ENCODE peak calls at places on chromosome 18, in five cellular contexts. H, V, O, Q and C are unnamed samples. For H3K4me1, the result is how much of the 10 kb centered on the place peaks cover.

GRCh38 chr18:45498270-45498625 is 117.0 kb upstream of the SLC14A2 start:
- DNase-seq in Q (no peak), H (no peak), V (no peak), O (no peak), C (no peak)

GRCh38 chr18:11676386-11676785 is 12.7 kb upstream of the GNAL start:
- DNase-seq in V (no peak), Q (no peak), O (no peak), H (no peak), C (no peak)

GRCh38 chr18:65968605-65969004 is 217.8 kb downstream of the CDH7 start:
- DNase-seq in Q (no peak), O (peak), H (no peak), V (no peak), C (no peak)

GRCh38 chr18:22110482-22110924 is 58.9 kb upstream of the GATA6 start:
- DNase-seq in O (peak), Q (peak), H (no peak), V (peak), C (no peak)

GRCh38 chr18:26803643-26804042 is 61.9 kb downstream of the AQP4 start:
- DNase-seq in V (no peak), H (no peak), O (no peak), Q (no peak), C (no peak)

GRCh38 chr18:70172225-70172624 is 33.3 kb downstream of the RTTN start:
- DNase-seq in H (no peak), Q (no peak), O (peak), V (no peak), C (no peak)

GRCh38 chr18:36960038-36960437 is 131.1 kb downstream of the KIAA1328 start:
- DNase-seq in V (no peak), H (no peak), Q (no peak), O (no peak), C (no peak)

GRCh38 chr18:55466789-55467188 is 121.2 kb downstream of the TCF4 start:
- DNase-seq in V (no peak), Q (no peak), H (no peak), O (no peak), C (no peak)

GRCh38 chr18:10142496-10143160 is 228.8 kb downstream of the VAPA start:
- DNase-seq in V (no peak), Q (no peak), H (no peak), O (peak), C (no peak)

GRCh38 chr18:21830533-21830932 is 89.9 kb downstream of the MIB1 start:
- DNase-seq in H (no peak), V (no peak), Q (no peak), O (no peak), C (no peak)

GRCh38 chr18:57921708-57922107 is 118.6 kb upstream of the ATP8B1 start:
- DNase-seq in Q (no peak), H (no peak), O (no peak), V (no peak), C (no peak)

GRCh38 chr18:8972116-8972515 is 130.4 kb upstream of the NDUFV2 start:
- DNase-seq in V (no peak), H (no peak), O (no peak), Q (no peak), C (no peak)

GRCh38 chr18:55351980-55352714 is 235.8 kb downstream of the TCF4 start:
- DNase-seq in H (no peak), O (no peak), Q (no peak), V (no peak), C (no peak)

GRCh38 chr18:36559458-36559857 is 261.9 kb downstream of the FHOD3 start:
- DNase-seq in O (no peak), V (no peak), Q (no peak), H (no peak), C (no peak)

GRCh38 chr18:35186491-35187034 is 54.3 kb upstream of the ZNF397 start:
- DNase-seq in Q (no peak), O (no peak), V (no peak), H (no peak), C (no peak)

GRCh38 chr18:34457761-34458160 is 233.0 kb upstream of the NOL4 start:
- DNase-seq in H (no peak), Q (no peak), V (no peak), O (no peak), C (no peak)

GRCh38 chr18:57527479-57528237 is 58.8 kb downstream of the FECH start:
- DNase-seq in H (no peak), Q (no peak), O (no peak), V (no peak), C (no peak)

GRCh38 chr18:76064998-76065397 is 430.0 kb downstream of the ZNF516 start:
- DNase-seq in H (no peak), O (no peak), Q (no peak), V (no peak), C (no peak)

GRCh38 chr18:11096411-11096810 is 53.0 kb downstream of the PIEZO2 start:
- DNase-seq in H (no peak), O (no peak), Q (no peak), V (no peak), C (no peak)

GRCh38 chr18:50559750-50560680 is at the start of gene MAPK4:
- DNase-seq in V (peak), Q (peak), H (no peak), O (no peak), C (peak)

GRCh38 chr18:56200381-56200831 is 438.0 kb downstream of the TXNL1 start:
- DNase-seq in H (no peak), Q (no peak), V (no peak), O (peak), C (no peak)

GRCh38 chr18:55739488-55739887 is 151.5 kb upstream of the TCF4 start:
- DNase-seq in O (no peak), Q (no peak), V (no peak), H (no peak), C (no peak)

GRCh38 chr18:11387880-11388279 is 221.5 kb upstream of the SLC35G4 start:
- DNase-seq in O (peak), Q (no peak), H (no peak), V (peak), C (no peak)

GRCh38 chr18:58178476-58178875 is 134.4 kb downstream of the NEDD4L start:
- DNase-seq in Q (no peak), H (no peak), V (no peak), O (peak), C (no peak)

GRCh38 chr18:35635171-35635570 is 53.6 kb downstream of the GALNT1 start:
- DNase-seq in H (no peak), Q (no peak), V (no peak), O (no peak), C (no peak)

GRCh38 chr18:71045331-71046065 is 756.7 kb downstream of the SOCS6 start:
- DNase-seq in H (no peak), O (no peak), V (no peak), Q (no peak), C (no peak)

GRCh38 chr18:79167526-79168190 is 98.5 kb downstream of the ATP9B start:
- DNase-seq in H (no peak), V (no peak), Q (no peak), O (no peak), C (no peak)

GRCh38 chr18:68316636-68317035 is 398.3 kb downstream of the TMX3 start:
- DNase-seq in O (no peak), V (no peak), H (no peak), Q (no peak), C (no peak)

GRCh38 chr18:22282311-22283235 is 113.2 kb downstream of the GATA6 start:
- DNase-seq in V (no peak), H (no peak), Q (peak), O (peak), C (no peak)

GRCh38 chr18:66599190-66599589 is 4.7 kb downstream of the CDH19 start:
- DNase-seq in H (no peak), Q (no peak), O (peak), V (no peak), C (no peak)

GRCh38 chr18:80112623-80113248 is 3.7 kb downstream of the ADNP2 start:
- DNase-seq in H (no peak), V (no peak), O (no peak), Q (no peak), C (no peak)

DNA sequence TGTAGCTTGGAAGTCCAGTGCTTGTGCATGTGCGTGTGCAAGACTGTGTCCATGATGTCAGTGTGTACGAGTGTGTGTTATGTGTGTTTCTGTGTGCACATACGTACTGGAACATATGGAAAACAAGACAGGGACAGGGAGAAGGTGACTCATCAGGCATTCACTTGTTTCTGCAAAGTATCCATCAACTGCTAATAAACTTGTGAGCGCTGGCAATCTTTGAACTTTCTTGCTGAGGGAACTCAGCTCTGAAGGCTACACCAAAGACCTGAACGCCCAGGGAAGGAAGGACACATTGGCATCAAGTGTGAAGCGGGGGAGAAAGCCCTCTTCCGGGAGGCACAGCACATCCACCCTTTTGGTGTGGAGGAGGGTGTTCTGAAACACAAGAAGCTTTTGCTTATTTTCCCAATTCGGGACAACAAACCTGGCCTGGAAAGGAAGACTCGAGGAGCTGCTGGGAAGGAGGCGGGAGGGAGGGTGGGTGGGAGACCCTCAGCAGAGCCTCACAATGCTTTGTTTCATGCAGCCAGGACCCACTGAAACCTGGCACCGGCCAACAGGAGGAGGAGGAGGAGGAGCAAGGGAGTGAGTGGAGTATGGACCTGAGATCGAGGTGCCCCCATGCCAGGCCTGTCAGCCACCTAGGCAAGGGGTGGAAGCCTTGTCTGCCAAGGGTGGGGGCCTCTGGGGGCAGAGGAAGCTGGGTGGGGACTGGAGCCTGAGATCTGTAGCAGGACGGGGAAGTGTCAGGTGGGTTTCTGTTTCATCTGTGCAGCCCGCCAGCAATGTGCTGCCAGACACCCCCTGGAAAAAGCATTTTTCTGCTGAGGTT is 26.8 kb downstream of the SMAD7 start:
- DNase-seq in H (no peak), Q (peak), O (no peak), V (no peak), C (no peak)
- H3K4me1 ChIP-seq in H (half or more), Q (half or more), O (half or more), V (half or more), C (half or more)

GRCh38 chr18:74695170-74695569 is 97.5 kb downstream of the ZNF407 start:
- DNase-seq in Q (no peak), H (no peak), O (no peak), V (no peak), C (no peak)

GRCh38 chr18:74694436-74694835 is 96.8 kb downstream of the ZNF407 start:
- DNase-seq in V (no peak), Q (no peak), O (no peak), H (no peak), C (no peak)

GRCh38 chr18:74689251-74689650 is 91.6 kb downstream of the ZNF407 start:
- DNase-seq in V (no peak), O (no peak), H (no peak), Q (no peak), C (no peak)

GRCh38 chr18:74692367-74693013 is 94.8 kb downstream of the ZNF407 start:
- DNase-seq in V (no peak), Q (no peak), O (no peak), H (no peak), C (no peak)
- H3K27ac ChIP-seq in V (no peak), Q (no peak), O (no peak), H (no peak), C (no peak)

GRCh38 chr18:2959341-2959740 is 53.6 kb downstream of the LPIN2 start:
- DNase-seq in V (no peak), Q (no peak), O (no peak), H (no peak), C (no peak)

GRCh38 chr18:2964349-2965010 is 48.5 kb downstream of the LPIN2 start:
- DNase-seq in O (no peak), H (no peak), Q (no peak), V (no peak), C (no peak)

GRCh38 chr18:2963048-2963447 is 49.9 kb downstream of the LPIN2 start:
- DNase-seq in Q (no peak), V (no peak), H (peak), O (no peak), C (no peak)

GRCh38 chr18:2960983-2961696 is 51.8 kb downstream of the LPIN2 start:
- DNase-seq in V (no peak), O (no peak), Q (no peak), H (no peak), C (no peak)

DNA sequence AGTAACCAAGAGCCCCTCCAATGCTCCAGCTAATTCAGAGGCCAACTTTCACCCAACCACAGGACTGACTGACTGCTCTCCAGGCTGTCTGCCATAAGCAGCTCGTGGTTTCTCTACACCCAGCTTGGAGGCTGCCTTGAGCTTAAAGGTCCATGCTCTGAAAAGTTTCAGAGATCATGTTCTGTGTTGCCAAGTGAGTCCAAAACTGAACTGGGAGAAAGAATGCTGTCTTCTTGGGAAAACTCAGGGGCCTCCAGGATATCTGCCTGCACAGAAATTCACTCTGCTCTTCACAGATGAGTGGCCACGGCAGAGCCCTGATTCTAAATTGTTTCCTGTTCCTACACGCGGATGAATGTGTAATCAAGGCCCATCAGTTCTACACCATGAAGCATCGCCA is 51.1 kb downstream of the LPIN2 start:
- DNase-seq in V (no peak), Q (no peak), H (no peak), O (no peak), C (no peak)
- H3K4me1 ChIP-seq in V (half or more), Q (under half), H (half or more), O (under half), C (half or more)

GRCh38 chr18:63964908-63965307 is 5.0 kb upstream of the SERPINB8 start:
- DNase-seq in V (no peak), O (no peak), H (no peak), Q (no peak), C (no peak)
- H3K27ac ChIP-seq in V (no peak), O (no peak), H (no peak), Q (no peak), C (no peak)

GRCh38 chr18:23578067-23578705 is 8.1 kb downstream of the NPC1 start:
- DNase-seq in O (no peak), Q (no peak), V (no peak), H (no peak), C (no peak)

GRCh38 chr18:23580677-23581367 is 5.5 kb downstream of the NPC1 start:
- DNase-seq in V (peak), H (no peak), Q (no peak), O (no peak), C (no peak)

GRCh38 chr18:23575309-23575651 is 11.0 kb downstream of the NPC1 start:
- DNase-seq in Q (no peak), V (no peak), O (no peak), H (no peak), C (no peak)

GRCh38 chr18:23583071-23583865 is 3.0 kb downstream of the NPC1 start:
- DNase-seq in Q (no peak), V (no peak), H (no peak), O (no peak), C (no peak)

DNA sequence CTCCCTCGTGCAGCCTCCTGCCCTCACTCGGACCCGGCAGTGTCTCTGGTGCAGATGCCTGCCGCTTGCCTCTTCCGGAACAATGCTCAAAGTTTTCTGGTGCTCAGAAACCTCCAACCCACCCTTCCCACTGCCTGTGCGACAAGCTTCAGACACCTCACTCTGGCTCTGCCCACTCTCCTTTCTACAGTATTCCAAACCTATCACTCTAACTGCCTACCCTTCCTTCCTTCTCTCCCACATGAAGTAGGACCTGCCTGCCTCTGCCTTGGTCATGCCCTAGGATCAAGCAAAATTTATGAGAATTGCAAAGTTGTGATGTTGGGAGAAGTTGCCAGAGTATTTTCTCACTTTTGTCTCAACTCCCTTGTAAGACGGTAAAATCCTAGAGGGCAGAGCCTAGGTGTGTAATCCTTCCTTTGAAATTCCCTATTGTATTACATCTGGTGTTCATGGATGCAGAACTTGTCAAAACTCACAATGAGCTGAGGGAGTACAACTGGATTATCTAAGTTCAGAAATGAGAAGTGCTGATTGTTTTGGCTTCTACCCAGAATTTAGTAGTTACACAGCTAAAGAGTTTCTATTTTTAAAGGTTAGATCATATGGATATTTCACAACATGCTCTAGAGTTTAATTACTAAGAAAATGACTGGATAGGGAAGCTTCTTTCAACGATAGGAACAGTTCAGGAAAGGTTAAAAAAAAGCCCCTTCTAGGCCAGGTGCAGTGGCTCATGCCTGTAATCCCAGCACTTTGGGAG is 7.2 kb downstream of the NPC1 start:
- DNase-seq in H (no peak), Q (no peak), O (no peak), V (no peak), C (no peak)
- H3K4me1 ChIP-seq in H (under half), Q (under half), O (under half), V (half or more), C (half or more)

DNA sequence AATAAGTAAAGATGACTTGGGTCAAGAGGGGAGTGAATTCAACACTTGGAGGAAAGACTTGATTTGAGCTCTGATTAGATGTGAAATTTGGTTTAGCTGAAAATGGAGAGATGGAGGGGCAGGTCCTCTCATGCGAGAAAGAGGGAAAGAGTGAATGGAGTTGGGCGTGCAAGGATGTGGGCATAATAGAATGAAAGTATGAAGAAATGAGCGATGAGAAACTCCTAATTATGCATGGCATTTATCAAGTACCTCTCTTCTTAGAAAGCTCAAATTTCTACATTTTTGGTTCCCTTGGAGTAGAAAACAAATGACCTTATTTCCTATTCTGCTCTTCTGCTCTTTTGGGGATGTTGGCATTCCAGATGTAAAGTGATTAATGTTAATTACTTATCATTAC is 161.5 kb downstream of the PHLPP1 start:
- DNase-seq in V (no peak), H (no peak), Q (no peak), O (no peak), C (no peak)
- H3K27ac ChIP-seq in V (no peak), H (no peak), Q (no peak), O (peak), C (no peak)

DNA sequence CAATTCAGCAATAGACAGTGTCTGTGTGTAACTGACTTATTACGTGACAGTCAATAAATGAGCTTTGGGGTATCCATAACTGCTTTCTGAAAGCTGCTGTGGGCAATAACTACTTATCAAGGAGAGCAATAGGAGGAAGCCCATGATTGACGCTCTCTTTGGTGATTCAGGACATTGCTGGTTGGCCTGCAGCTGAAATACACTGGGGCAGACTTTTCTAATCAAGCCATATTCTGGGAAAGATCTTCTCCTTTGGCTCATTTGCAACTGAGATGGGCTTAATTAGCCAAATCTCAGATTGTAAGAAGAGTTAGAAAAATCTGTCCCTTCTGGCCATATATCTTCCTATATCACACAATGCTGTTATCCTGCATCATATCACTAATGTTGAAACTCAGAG is 24.0 kb upstream of the CCBE1 start:
- DNase-seq in V (no peak), O (no peak), Q (no peak), H (no peak), C (no peak)
- H3K4me1 ChIP-seq in V (under half), O (under half), Q (under half), H (under half), C (under half)

GRCh38 chr18:715626-716025 is 3.2 kb upstream of the ENOSF1 start:
- DNase-seq in H (no peak), V (no peak), O (no peak), Q (no peak), C (no peak)

GRCh38 chr18:711693-712400 is 583 bp downstream of the ENOSF1 start:
- DNase-seq in O (peak), Q (peak), H (peak), V (peak), C (peak)

GRCh38 chr18:713135-713490 is 683 bp upstream of the ENOSF1 start:
- DNase-seq in Q (no peak), H (peak), O (no peak), V (no peak), C (no peak)

GRCh38 chr18:712401-713134 is at the start of gene ENOSF1:
- DNase-seq in O (peak), Q (peak), V (peak), H (peak), C (peak)

DNA sequence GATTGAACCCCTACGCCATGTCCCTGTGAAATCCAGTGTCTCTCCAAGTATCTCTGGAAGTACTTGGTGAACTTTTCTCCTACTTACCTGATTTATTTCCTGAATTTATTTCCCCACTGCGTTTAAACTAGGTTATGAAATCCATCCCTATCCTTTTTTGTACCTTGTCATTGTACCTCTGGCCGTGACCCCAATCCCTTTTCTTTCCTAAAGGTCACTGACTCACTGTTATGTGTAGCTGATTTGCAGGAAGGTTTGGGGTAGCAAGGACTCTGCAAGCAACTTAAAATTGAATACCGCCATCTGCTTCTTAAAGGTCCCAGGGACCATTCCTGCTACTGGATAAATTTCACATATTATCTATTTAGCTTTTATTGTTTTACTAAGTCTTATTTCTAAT is 4.6 kb upstream of the ENOSF1 start:
- DNase-seq in H (no peak), Q (no peak), O (no peak), V (no peak), C (no peak)
- H3K27ac ChIP-seq in H (no peak), Q (no peak), O (no peak), V (no peak), C (no peak)